ENCODE peak calls at places on chromosomes 3 and 15, in ten cellular contexts. Z is AG04450, X is lower lobe of right lung, K is IMR-90, V is WERI-Rb-1, R is tibial artery, D is bronchial epithelial cell, G is choroid plexus epithelial cell, S is PC-3, Y is heart left ventricle. N is an unnamed sample.

GRCh38 chr15:23574742-23575141 is 9.3 kb downstream of the MKRN3 start:
- DNase-seq in R (no peak), S (no peak), Z (no peak), V (no peak), K (no peak), Y (no peak), D (no peak), X (no peak), G (no peak), N (no peak)

GRCh38 chr3:74304419-74304818 is 310.0 kb downstream of the CNTN3 start:
- DNase-seq in Y (no peak), K (no peak), R (no peak), S (no peak), X (no peak), G (no peak), D (no peak), V (no peak), Z (no peak), N (no peak)

GRCh38 chr3:123480428-123480827 is 31.5 kb upstream of the ADCY5 start:
- DNase-seq in V (no peak), R (no peak), K (no peak), S (no peak), Y (no peak), D (no peak), Z (no peak), G (no peak), X (no peak), N (no peak)

GRCh38 chr3:94117729-94118128 is 54.9 kb downstream of the NSUN3 start:
- DNase-seq in K (no peak), G (no peak), X (no peak), V (no peak), R (no peak), Y (no peak), S (no peak), D (no peak), Z (no peak), N (no peak)

GRCh38 chr15:89177633-89178306 is 43.6 kb downstream of the RLBP1 start:
- DNase-seq in D (peak), S (peak), V (peak), Z (peak), G (peak), Y (peak), K (peak), X (peak), R (peak), N (no peak)

GRCh38 chr3:105365536-105366301 is 990 bp upstream of the ALCAM start:
- DNase-seq in D (peak), V (peak), G (peak), X (no peak), Z (no peak), Y (no peak), R (no peak), K (peak), S (no peak), N (no peak)

GRCh38 chr3:97353176-97353575 is 411.4 kb upstream of the ARL6 start:
- DNase-seq in S (no peak), Z (no peak), D (no peak), Y (no peak), R (no peak), V (no peak), G (no peak), K (no peak), X (no peak), N (no peak)

GRCh38 chr3:40333416-40333815 is 23.9 kb downstream of the EIF1B start:
- DNase-seq in G (no peak), R (no peak), X (no peak), S (no peak), V (no peak), K (no peak), Y (peak), Z (no peak), D (no peak), N (no peak)

GRCh38 chr3:105431171-105431570 is 64.5 kb downstream of the ALCAM start:
- DNase-seq in Z (no peak), S (no peak), Y (no peak), G (no peak), D (no peak), X (no peak), R (no peak), V (no peak), K (peak), N (no peak)

GRCh38 chr3:32814371-32814770 is 3.4 kb upstream of the TRIM71 start:
- DNase-seq in V (no peak), R (no peak), X (no peak), D (no peak), Z (no peak), G (no peak), S (no peak), K (no peak), Y (no peak), N (no peak)

GRCh38 chr3:57815034-57815433 is 58.9 kb downstream of the SLMAP start:
- DNase-seq in Y (no peak), G (no peak), V (no peak), D (no peak), X (no peak), K (no peak), R (no peak), S (no peak), Z (no peak), N (no peak)

GRCh38 chr3:23938657-23939056 is 6.4 kb upstream of the NR1D2 start:
- DNase-seq in K (no peak), R (no peak), Z (no peak), D (no peak), S (no peak), G (no peak), Y (no peak), X (no peak), V (no peak), N (no peak)

GRCh38 chr15:65525622-65526021 is 4.6 kb upstream of the HACD3 start:
- DNase-seq in X (no peak), K (no peak), D (peak), R (no peak), V (no peak), Z (no peak), G (peak), S (peak), Y (peak), N (no peak)

GRCh38 chr3:59927061-59927460 is 877.2 kb upstream of the CFAP20DC start:
- DNase-seq in D (no peak), G (no peak), Y (no peak), V (no peak), K (no peak), X (no peak), Z (no peak), S (no peak), R (no peak), N (no peak)

GRCh38 chr3:177321819-177322218 is 124.5 kb upstream of the TBL1XR1 start:
- DNase-seq in Z (no peak), K (no peak), X (no peak), R (no peak), V (no peak), S (no peak), D (no peak), Y (no peak), G (no peak), N (no peak)

GRCh38 chr15:42182328-42182901 is 25.7 kb downstream of the VPS39 start:
- DNase-seq in S (no peak), X (no peak), G (no peak), R (no peak), V (no peak), Y (no peak), D (no peak), Z (no peak), K (no peak), N (no peak)

GRCh38 chr15:68635142-68635541 is 56.3 kb downstream of the CORO2B start:
- DNase-seq in Y (peak), X (no peak), G (no peak), Z (no peak), S (no peak), R (no peak), K (no peak), V (no peak), D (no peak), N (no peak)

GRCh38 chr3:197186887-197187588 is 111.4 kb downstream of the DLG1 start:
- DNase-seq in S (peak), G (peak), Y (no peak), X (no peak), R (no peak), V (no peak), Z (peak), D (peak), K (peak), N (peak)

GRCh38 chr3:31491660-31492059 is 41.1 kb upstream of the STT3B start:
- DNase-seq in X (no peak), R (no peak), D (no peak), K (no peak), S (no peak), Z (no peak), G (no peak), Y (no peak), V (no peak), N (no peak)

GRCh38 chr15:78209646-78210348 is 24.6 kb downstream of the ACSBG1 start:
- DNase-seq in K (no peak), V (no peak), R (no peak), X (peak), D (no peak), G (no peak), Y (no peak), Z (no peak), S (peak), N (no peak)

GRCh38 chr3:168071535-168071934 is 24.2 kb downstream of the GOLIM4 start:
- DNase-seq in Z (peak), G (peak), Y (no peak), R (no peak), X (no peak), S (peak), K (peak), D (peak), V (no peak), N (peak)

GRCh38 chr3:131072099-131072559 is 45.5 kb downstream of the NEK11 start:
- DNase-seq in K (peak), D (no peak), G (peak), R (no peak), S (no peak), V (no peak), X (no peak), Z (no peak), Y (no peak), N (no peak)

GRCh38 chr15:35705885-35706590 is 160.1 kb upstream of the DPH6 start:
- DNase-seq in S (no peak), K (peak), G (peak), Z (no peak), V (no peak), D (no peak), Y (peak), X (no peak), R (no peak), N (no peak)

GRCh38 chr3:107542665-107543064 is 19.9 kb downstream of the BBX start:
- DNase-seq in R (no peak), D (no peak), S (no peak), G (no peak), Y (no peak), V (no peak), X (no peak), K (peak), Z (no peak), N (no peak)

GRCh38 chr3:50122661-50123391 is 32.3 kb upstream of the SEMA3F start:
- DNase-seq in K (no peak), G (no peak), D (no peak), R (peak), S (no peak), Y (peak), Z (no peak), V (no peak), X (peak), N (no peak)

GRCh38 chr3:182226995-182227394 is 515.3 kb downstream of the SOX2 start:
- DNase-seq in D (peak), Z (no peak), V (no peak), K (no peak), X (no peak), R (no peak), G (no peak), Y (no peak), S (no peak), N (no peak)
- TF ChIP-seq CTCF in D (peak), Z (no peak), V (no peak), K (no peak), X (no peak), R (no peak), G (no peak), Y (no peak), S (peak), N (no peak)

GRCh38 chr3:156812521-156813335 is 13.4 kb upstream of the LEKR1 start:
- DNase-seq in V (no peak), D (peak), S (peak), K (peak), R (no peak), Z (no peak), Y (no peak), G (peak), X (no peak), N (no peak)
- H3K4me3 ChIP-seq in V (no peak), D (no peak), S (no peak), K (no peak), R (no peak), Z (no peak), Y (no peak), G (no peak), X (no peak), N (no peak)

GRCh38 chr3:126926684-126927404 is 56.1 kb upstream of the PLXNA1 start:
- DNase-seq in D (peak), R (peak), Z (peak), V (no peak), X (no peak), Y (peak), S (peak), K (peak), G (peak), N (peak)

GRCh38 chr3:126928921-126929485 is 53.9 kb upstream of the PLXNA1 start:
- DNase-seq in S (no peak), V (no peak), Y (no peak), R (peak), G (no peak), K (no peak), D (no peak), X (no peak), Z (no peak), N (no peak)

GRCh38 chr3:126927405-126927750 is 55.5 kb upstream of the PLXNA1 start:
- DNase-seq in S (no peak), Z (no peak), G (no peak), V (peak), X (no peak), K (no peak), Y (no peak), D (no peak), R (peak), N (no peak)

GRCh38 chr3:126925411-126926171 is 57.3 kb upstream of the PLXNA1 start:
- DNase-seq in R (no peak), X (no peak), V (no peak), G (no peak), K (peak), S (no peak), Z (no peak), Y (peak), D (no peak), N (no peak)

DNA sequence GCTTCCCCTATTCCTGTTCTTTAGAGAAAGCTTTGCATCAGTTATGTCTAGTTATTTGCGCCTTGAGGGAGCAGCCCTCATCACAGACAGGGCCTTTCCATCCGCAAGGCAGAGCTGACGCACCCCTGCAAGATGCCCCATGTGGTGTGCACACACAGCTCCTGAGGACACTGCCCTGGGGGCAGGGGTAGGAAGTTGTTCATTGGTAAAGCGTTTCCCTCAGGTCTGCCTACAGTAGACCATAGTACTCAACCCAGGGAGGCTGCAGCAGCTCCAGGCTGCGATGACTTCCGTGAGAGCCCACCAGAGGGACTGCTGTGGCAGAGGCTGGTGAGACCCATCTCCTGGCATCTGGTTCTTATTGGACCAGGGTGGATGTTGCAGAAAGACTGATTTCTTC is 55.1 kb upstream of the PLXNA1 start:
- DNase-seq in G (peak), S (peak), Z (no peak), K (no peak), R (peak), X (no peak), V (peak), D (no peak), Y (no peak), N (no peak)
- TF ChIP-seq CTCF in G (peak), S (no peak), Z (no peak), K (no peak), R (no peak), X (no peak), V (peak), D (no peak), Y (no peak), N (no peak)

DNA sequence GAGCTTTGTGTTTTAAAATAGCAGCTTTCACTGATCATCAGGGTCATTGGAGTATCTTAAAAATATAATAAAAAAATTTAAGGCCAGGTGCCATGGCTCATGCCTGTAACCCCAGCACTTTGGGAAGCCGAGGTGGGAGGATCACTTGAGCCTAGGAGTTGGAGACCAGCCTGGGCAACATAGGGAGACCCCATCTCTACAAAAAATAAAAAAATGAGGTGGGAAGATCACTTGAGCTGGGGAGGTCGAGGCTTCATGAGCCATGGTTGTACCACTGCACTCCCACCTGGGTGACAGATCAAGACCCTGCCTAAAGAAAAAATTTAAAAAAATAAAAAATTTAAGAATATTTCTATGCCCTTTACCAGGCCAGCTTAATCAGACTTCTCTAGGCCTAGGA is 1.5 kb downstream of the HMCES start:
- DNase-seq in D (no peak), Z (no peak), G (no peak), R (no peak), X (no peak), S (no peak), V (no peak), K (no peak), Y (no peak), N (no peak)
- H3K4me3 ChIP-seq in D (no peak), Z (no peak), G (no peak), R (peak), X (peak), S (peak), V (peak), K (no peak), Y (peak), N (peak)

DNA sequence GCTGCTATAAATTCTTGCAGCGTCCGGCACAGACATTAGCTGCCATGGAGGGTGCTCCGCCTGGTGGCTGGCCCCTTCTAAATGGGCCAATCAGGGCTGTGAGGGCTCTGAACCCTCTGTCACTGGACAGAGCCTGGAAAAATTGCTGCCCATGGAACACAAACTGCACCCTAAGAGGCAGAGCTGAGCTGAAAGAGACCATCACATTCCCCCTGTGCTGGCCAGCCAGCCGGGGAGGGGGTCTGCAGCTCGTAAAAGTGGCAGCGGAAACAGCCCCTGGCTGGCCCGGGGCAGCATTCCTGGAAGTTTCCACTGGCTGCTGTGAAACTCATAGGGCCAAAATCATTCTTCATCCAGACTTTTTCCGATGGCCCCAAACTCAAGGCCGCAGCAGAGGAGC is 21.0 kb upstream of the DUSP7 start:
- DNase-seq in S (no peak), G (no peak), V (no peak), K (no peak), D (no peak), X (no peak), R (no peak), Y (no peak), Z (no peak), N (no peak)
- TF ChIP-seq CTCF in S (no peak), G (no peak), V (no peak), K (no peak), D (no peak), X (no peak), R (peak), Y (no peak), Z (peak), N (peak)

DNA sequence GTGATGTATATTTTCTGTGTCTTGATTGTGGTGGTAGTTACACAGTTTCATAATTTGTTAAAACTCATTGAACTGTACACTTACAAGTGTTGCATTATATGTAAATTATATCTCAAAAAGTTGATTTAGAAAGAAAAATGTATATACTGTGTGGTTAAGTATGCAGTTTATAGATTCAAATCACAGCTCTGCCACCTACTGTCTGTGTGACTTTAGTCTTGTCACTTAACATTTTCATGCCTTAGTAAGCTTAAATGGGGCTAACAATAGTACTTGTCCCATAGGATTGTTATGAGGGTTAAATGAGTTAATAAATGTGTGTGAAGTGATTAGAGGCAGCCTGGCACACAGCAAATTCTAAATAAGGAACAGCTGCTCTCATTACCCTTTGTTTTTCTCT is 120.9 kb upstream of the P2RY1 start:
- DNase-seq in K (no peak), S (no peak), G (no peak), V (no peak), X (no peak), Z (no peak), Y (no peak), R (no peak), D (no peak), N (no peak)
- H3K4me3 ChIP-seq in K (no peak), S (no peak), G (no peak), V (no peak), X (no peak), Z (no peak), Y (no peak), R (no peak), D (no peak), N (no peak)

GRCh38 chr3:164174049-164174448 is 904.2 kb downstream of the SI start:
- DNase-seq in K (no peak), S (no peak), D (no peak), Y (no peak), Z (no peak), G (no peak), V (no peak), X (no peak), R (no peak), N (no peak)
- TF ChIP-seq CTCF in K (no peak), S (no peak), D (no peak), Y (no peak), Z (no peak), G (no peak), V (no peak), X (no peak), R (no peak), N (no peak)